ENCODE peak calls at places on chromosome 13, in ten cellular contexts. B, O, T, K, J, I, R, W, G and S are unnamed samples.
A peak's percentile ranks its signal among the peaks of the same experiment; 100 is the strongest.

GRCh38 chr13:76331948-76332712 is 554.1 kb downstream of the KCTD12 start:
- DNase-seq in B (no peak), O (no peak), T (no peak), K (no peak), J (no peak), I (peak; percentile 15), R (no peak), W (no peak), G (no peak), S (no peak)

GRCh38 chr13:51339952-51340732 is 651 bp downstream of the SERPINE3 start:
- DNase-seq in B (no peak), O (no peak), T (no peak), K (no peak), J (no peak), I (no peak), R (no peak), W (no peak), G (no peak), S (no peak)

GRCh38 chr13:84405286-84405685 is 523.0 kb upstream of the SLITRK1 start:
- DNase-seq in B (no peak), O (no peak), T (no peak), K (no peak), J (no peak), I (no peak), R (no peak), W (no peak), G (no peak), S (no peak)

GRCh38 chr13:45102136-45102802 is 18.0 kb upstream of the GTF2F2 start:
- DNase-seq in B (no peak), O (peak; percentile 37), T (no peak), K (no peak), J (no peak), I (peak; percentile 24), R (no peak), W (no peak), G (no peak), S (no peak)

GRCh38 chr13:113060557-113061270 is 44.9 kb upstream of the F7 start:
- DNase-seq in B (no peak), O (no peak), T (peak; percentile 65), K (no peak), J (no peak), I (no peak), R (no peak), W (no peak), G (peak; percentile 11), S (no peak)

GRCh38 chr13:49307365-49307764 is 59.6 kb downstream of the CDADC1 start:
- DNase-seq in B (no peak), O (no peak), T (no peak), K (no peak), J (no peak), I (no peak), R (no peak), W (no peak), G (no peak), S (no peak)

GRCh38 chr13:29548722-29549446 is 46.6 kb downstream of the SLC7A1 start:
- DNase-seq in B (peak; percentile 89), O (no peak), T (no peak), K (no peak), J (no peak), I (no peak), R (no peak), W (no peak), G (no peak), S (no peak)

GRCh38 chr13:37209621-37210020 is 104.2 kb upstream of the CSNK1A1L start:
- DNase-seq in B (peak; percentile 59), O (no peak), T (no peak), K (no peak), J (no peak), I (no peak), R (no peak), W (no peak), G (no peak), S (no peak)

GRCh38 chr13:110627351-110627750 is 12.0 kb downstream of the NAXD start:
- DNase-seq in B (no peak), O (no peak), T (no peak), K (no peak), J (no peak), I (no peak), R (no peak), W (no peak), G (peak; percentile 1), S (no peak)

GRCh38 chr13:112174476-112175110 is 107.6 kb downstream of the SOX1 start:
- DNase-seq in B (no peak), O (no peak), T (no peak), K (no peak), J (no peak), I (no peak), R (no peak), W (no peak), G (no peak), S (no peak)